ENCODE peak calls at places on chromosomes 11 and 22, in five cellular contexts. J is H9, W is mesenchymal stem cell, Y is neuronal stem cell, M is H1. E is an unnamed sample.

GRCh38 chr22:44603774-44604173 is 98.2 kb upstream of the PRR5 start:
- DNase-seq in Y (no peak), M (no peak), W (peak; percentile 24), J (no peak), E (no peak)

GRCh38 chr11:10439924-10440323 is 15.1 kb upstream of the AMPD3 start:
- DNase-seq in M (no peak), Y (no peak), W (no peak), J (no peak), E (no peak)

GRCh38 chr11:120112174-120112796 is 25.6 kb downstream of the TRIM29 start:
- DNase-seq in Y (no peak), M (no peak), W (no peak), J (peak; percentile 49), E (no peak)

GRCh38 chr11:117094776-117095175 is 3.5 kb downstream of the SIK3 start:
- DNase-seq in W (peak; percentile 19), Y (no peak), J (no peak), M (no peak), E (peak; percentile 64)

GRCh38 chr11:109241988-109242387 is 180.0 kb upstream of the C11orf87 start:
- DNase-seq in Y (no peak), M (no peak), W (no peak), J (no peak), E (no peak)

GRCh38 chr11:16604784-16605439 is 133.5 kb upstream of the C11orf58 start:
- DNase-seq in M (no peak), W (peak; percentile 57), Y (peak; percentile 40), J (peak; percentile 39), E (peak; percentile 47)

GRCh38 chr11:4191031-4191571 is 96.5 kb downstream of the RRM1 start:
- DNase-seq in Y (no peak), M (no peak), J (no peak), W (no peak), E (no peak)

GRCh38 chr22:20089977-20090729 is 10.1 kb downstream of the DGCR8 start:
- DNase-seq in Y (no peak), M (no peak), W (peak; percentile 26), J (no peak), E (no peak)

GRCh38 chr11:31645747-31646146 is 136.2 kb downstream of the ELP4 start:
- DNase-seq in W (peak; percentile 42), J (no peak), M (no peak), Y (no peak), E (no peak)

GRCh38 chr11:104041792-104042191 is 5.4 kb downstream of the DDI1 start:
- DNase-seq in Y (no peak), W (no peak), M (no peak), J (no peak), E (no peak)

GRCh38 chr11:77596626-77597025 is 6.9 kb downstream of the AQP11 start:
- DNase-seq in W (peak; percentile 26), M (no peak), J (no peak), Y (no peak), E (peak; percentile 89)

GRCh38 chr22:26462971-26463661 is 20.5 kb downstream of the HPS4 start:
- DNase-seq in M (no peak), W (no peak), J (no peak), Y (no peak), E (peak; percentile 96)

GRCh38 chr11:110046759-110047386 is 46.3 kb upstream of the ZC3H12C start:
- DNase-seq in W (no peak), J (no peak), M (no peak), Y (no peak), E (no peak)

GRCh38 chr11:116990061-116990473 is 108.2 kb downstream of the SIK3 start:
- DNase-seq in Y (no peak), M (no peak), W (peak; percentile 25), J (no peak), E (no peak)

GRCh38 chr22:46613606-46613997 is 6.6 kb upstream of the GRAMD4 start:
- DNase-seq in Y (no peak), M (no peak), W (peak; percentile 11), J (no peak), E (no peak)

DNA sequence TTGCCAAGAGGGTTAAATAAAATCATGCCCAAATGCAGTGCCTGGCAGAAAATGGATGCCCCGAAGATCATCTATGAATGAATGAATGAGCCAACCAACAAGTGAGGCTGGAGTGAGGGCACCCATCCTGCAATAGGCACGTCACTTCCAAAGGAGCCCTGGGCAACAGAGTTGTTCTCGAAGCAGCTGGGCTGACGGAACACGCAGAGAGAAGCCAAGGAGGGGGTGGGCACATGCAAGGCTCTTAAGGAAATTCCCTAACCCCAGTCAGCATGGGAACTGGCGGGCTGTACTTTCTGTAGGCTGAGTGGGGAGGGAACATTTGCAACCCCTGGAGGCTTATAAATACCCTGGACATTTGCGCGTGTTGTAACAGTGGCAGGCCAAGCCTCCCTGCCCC is 11.6 kb upstream of the CHADL start:
- DNase-seq in J (no peak), W (no peak), Y (no peak), M (no peak), E (no peak)
- H2BK12ac ChIP-seq in J (no peak overlapping the region), W (no peak overlapping the region), Y (no peak overlapping the region), M (no peak overlapping the region), E (no peak overlapping the region)

DNA sequence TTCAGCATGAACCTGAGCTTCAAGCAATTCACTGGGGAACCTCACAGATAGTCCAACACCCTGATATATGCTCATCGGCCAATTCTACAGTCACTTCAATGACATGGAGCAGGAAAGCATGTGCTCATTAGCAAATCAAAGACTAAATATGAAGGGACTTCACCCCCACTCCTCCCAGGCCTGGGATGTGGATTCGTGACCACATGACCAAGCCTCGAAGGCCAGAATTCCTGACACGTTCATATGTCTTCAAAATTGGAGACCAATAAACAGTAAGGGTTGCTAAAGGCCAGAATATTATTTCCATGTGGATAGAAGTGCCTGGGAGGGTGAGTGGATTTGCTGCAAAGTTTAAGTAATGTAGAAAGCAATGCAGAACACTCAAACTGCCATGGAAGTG is 131.9 kb downstream of the SLC1A2 start:
- DNase-seq in Y (no peak), J (no peak), W (no peak), M (no peak), E (no peak)
- H2AK5ac ChIP-seq in Y (no peak overlapping the region), J (no peak overlapping the region), W (peak overlapping the region; percentile 74), M (no peak overlapping the region), E (no peak overlapping the region)

DNA sequence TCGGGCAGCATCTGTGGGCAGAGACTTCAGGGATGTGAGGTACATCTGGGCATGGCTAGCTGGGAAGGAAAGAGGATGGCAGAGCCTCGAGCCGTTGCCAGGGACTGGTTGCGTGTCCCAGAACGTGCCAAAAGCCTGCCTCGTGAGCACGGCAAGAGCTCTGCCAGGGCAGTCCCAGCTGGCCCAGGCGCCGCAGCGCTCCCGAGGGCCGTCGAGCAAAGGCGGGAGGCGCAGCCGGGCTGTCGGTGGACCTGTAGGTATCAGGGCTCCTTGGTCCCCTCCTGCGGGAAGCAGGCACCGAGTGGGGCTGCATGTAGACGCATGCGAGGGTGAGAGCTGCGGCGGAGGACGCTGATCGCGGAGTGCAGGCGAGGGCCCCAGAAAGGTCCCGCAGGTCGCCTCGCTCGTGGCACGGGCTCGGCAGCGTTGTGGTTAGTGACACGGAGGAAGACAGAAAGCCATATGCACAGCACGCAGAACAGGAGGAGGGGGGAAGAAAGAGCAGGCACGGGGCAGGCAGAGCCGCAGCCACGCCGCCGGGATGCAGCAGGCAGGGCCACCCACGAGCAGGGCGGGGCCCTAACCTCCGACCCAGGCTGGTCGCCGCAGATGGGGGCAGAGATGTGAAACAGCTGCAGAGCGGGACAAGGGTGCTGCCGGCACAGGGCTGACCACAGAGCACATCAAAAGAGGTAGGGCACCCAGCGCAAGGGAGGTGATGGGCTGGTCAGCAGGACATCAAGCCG is 18.0 kb downstream of the LSP1 start:
- DNase-seq in J (no peak), M (no peak), Y (no peak), W (peak; percentile 20), E (no peak)
- H2BK12ac ChIP-seq in J (no peak overlapping the region), M (no peak overlapping the region), Y (peak overlapping the region; percentile 98), W (no peak overlapping the region), E (no peak overlapping the region)

DNA sequence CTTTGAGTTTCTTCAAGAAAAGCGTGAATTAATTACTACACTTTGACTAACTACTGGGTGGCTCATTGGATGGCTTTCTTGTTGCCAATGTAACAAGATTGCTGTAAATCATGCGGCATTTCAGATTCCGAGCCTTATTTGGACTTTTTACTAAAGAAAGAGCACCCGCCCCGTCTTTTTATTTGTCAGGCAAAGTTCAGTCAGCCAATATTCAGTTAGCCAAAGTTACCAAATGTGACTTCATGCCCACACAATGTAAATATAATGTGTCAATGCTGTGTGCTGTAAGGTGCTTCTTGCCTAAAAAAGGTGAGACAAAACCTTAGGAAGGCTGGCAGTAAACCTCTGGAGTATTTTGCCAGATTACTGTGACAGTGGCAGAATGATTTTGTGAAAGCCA is 14.8 kb downstream of the FLI1 start:
- DNase-seq in Y (no peak), W (no peak), M (no peak), J (no peak), E (no peak)
- H2AK5ac ChIP-seq in Y (no peak overlapping the region), W (no peak overlapping the region), M (no peak overlapping the region), J (no peak overlapping the region), E (no peak overlapping the region)

GRCh38 chr11:65014146-65014960 is at the start of gene ARL2:
- DNase-seq in M (no peak), J (peak; percentile 42), W (no peak), Y (no peak), E (peak; percentile 15)

GRCh38 chr11:65021003-65021402 is 6.2 kb upstream of the SNX15 start:
- DNase-seq in Y (no peak), J (no peak), W (no peak), M (no peak), E (no peak)

GRCh38 chr11:65019824-65020223 is 5.9 kb downstream of the ARL2 start:
- DNase-seq in W (no peak), Y (no peak), J (no peak), M (no peak), E (no peak)

GRCh38 chr11:65016705-65017104 is 2.7 kb downstream of the ARL2 start:
- DNase-seq in J (peak; percentile 44), W (no peak), M (no peak), Y (no peak), E (no peak)

GRCh38 chr11:65017927-65018326 is 4.0 kb downstream of the ARL2 start:
- DNase-seq in J (no peak), W (no peak), M (no peak), Y (no peak), E (no peak)
- H2BK12ac ChIP-seq in J (no peak overlapping the region), W (no peak overlapping the region), M (no peak overlapping the region), Y (no peak overlapping the region), E (no peak overlapping the region)

GRCh38 chr11:63146586-63146985 is 2.6 kb upstream of the SLC22A24 start:
- DNase-seq in J (no peak), Y (no peak), W (no peak), M (no peak), E (no peak)
- H2AK5ac ChIP-seq in J (no peak overlapping the region), Y (no peak overlapping the region), W (no peak overlapping the region), M (no peak overlapping the region), E (no peak overlapping the region)

DNA sequence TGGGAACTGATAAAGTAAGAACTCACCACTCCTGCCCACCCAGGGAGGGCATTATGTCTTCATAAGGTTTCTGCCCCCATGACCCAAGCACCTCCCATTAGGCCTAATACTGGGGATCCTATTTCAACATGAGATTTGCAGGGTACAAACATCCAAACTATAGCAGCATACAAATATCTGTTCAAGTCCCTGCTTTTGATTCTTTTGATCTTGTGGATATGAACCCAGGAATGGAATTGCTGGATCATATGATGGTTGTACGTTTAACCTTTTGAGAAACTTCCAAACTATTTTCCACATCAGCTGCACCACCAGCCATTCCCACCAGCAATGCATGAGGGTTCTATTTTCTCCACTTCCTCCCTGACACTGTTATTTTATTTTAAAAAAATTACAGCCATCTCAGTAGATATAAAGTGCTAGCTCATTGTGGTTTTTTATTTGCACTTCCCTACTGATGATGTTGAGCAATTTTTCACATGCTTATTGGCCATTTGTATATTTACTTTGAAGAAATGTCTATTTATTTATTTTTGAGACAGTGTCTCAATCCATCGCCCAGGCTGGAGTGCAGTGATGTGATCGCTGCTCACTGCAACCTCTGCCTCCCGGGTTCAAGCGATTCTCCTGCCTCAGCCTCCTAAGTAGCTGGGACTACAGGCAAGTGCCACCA is 7.1 kb upstream of the ATG16L2 start:
- DNase-seq in M (no peak), W (peak; percentile 79), J (no peak), Y (no peak), E (no peak)
- H2BK12ac ChIP-seq in M (no peak overlapping the region), W (no peak overlapping the region), J (no peak overlapping the region), Y (no peak overlapping the region), E (no peak overlapping the region)